ENCODE peak calls at places on chromosomes 11 and 22, in nine cellular contexts. L is NB4; M is naive thymus-derived CD8-positive, alpha-beta T cell; J is T-cell; N is stimulated activated CD4-positive, alpha-beta T cell treated with anti-CD3 and anti-CD28 coated beads, Interleukin-15, amount 100 ng/mL, for 48 hours; T is cardiac muscle cell; B is GM23338; O is EH; H is occipital lobe. R is an unnamed sample.

GRCh38 chr22:29253561-29254282 is 14.1 kb downstream of the RHBDD3 start:
- DNase-seq in L (no peak), M (no peak), J (no peak), N (no peak), T (no peak), B (peak; percentile 49), O (no peak), H (no peak), R (peak; percentile 10)

GRCh38 chr22:24513706-24514240 is 18.6 kb downstream of the UPB1 start:
- DNase-seq in L (no peak), M (no peak), J (no peak), N (no peak), T (no peak), B (no peak), O (no peak), H (no peak), R (no peak)

GRCh38 chr11:33480636-33481035 is 220.0 kb downstream of the C11orf91 start:
- DNase-seq in L (no peak), M (no peak), J (no peak), N (no peak), T (no peak), B (no peak), O (no peak), H (peak; percentile 40), R (no peak)

GRCh38 chr11:126231725-126232459 is 20.3 kb downstream of the FAM118B start:
- DNase-seq in L (no peak), M (no peak), J (no peak), N (no peak), T (no peak), B (no peak), O (peak; percentile 35), H (no peak), R (no peak)

GRCh38 chr11:36657610-36658225 is 59.7 kb upstream of the RAG2 start:
- DNase-seq in L (no peak), M (no peak), J (no peak), N (no peak), T (no peak), B (no peak), O (no peak), H (no peak), R (no peak)

GRCh38 chr22:46087816-46088277 is 62.5 kb upstream of the PPARA start:
- DNase-seq in L (no peak), M (no peak), J (no peak), N (no peak), T (no peak), B (no peak), O (peak; percentile 94), H (peak; percentile 93), R (peak; percentile 63)

GRCh38 chr11:82775736-82776346 is 42.2 kb upstream of the FAM181B start:
- DNase-seq in L (peak; percentile 63), M (no peak), J (no peak), N (peak; percentile 14), T (peak; percentile 49), B (peak; percentile 81), O (peak; percentile 67), H (no peak), R (peak; percentile 34)

GRCh38 chr11:118635237-118635591 is 27.8 kb downstream of the PHLDB1 start:
- DNase-seq in L (no peak), M (no peak), J (no peak), N (no peak), T (peak; percentile 39), B (no peak), O (no peak), H (no peak), R (no peak)

GRCh38 chr11:26709057-26709456 is 12.8 kb downstream of the SLC5A12 start:
- DNase-seq in L (no peak), M (no peak), J (no peak), N (no peak), T (peak; percentile 9), B (no peak), O (no peak), H (no peak), R (no peak)

GRCh38 chr11:89495951-89496350 is 4.8 kb upstream of the NOX4 start:
- DNase-seq in L (no peak), M (no peak), J (no peak), N (no peak), T (no peak), B (no peak), O (peak; percentile 94), H (no peak), R (no peak)

GRCh38 chr11:103433976-103434375 is 324.8 kb downstream of the DYNC2H1 start:
- DNase-seq in L (no peak), M (no peak), J (no peak), N (no peak), T (no peak), B (no peak), O (peak; percentile 53), H (no peak), R (no peak)

GRCh38 chr22:27107824-27108223 is 450.4 kb downstream of the MIAT start:
- DNase-seq in L (peak; percentile 30), M (no peak), J (no peak), N (no peak), T (no peak), B (no peak), O (peak; percentile 98), H (peak; percentile 45), R (no peak)

GRCh38 chr22:31892080-31892433 is 52.3 kb upstream of the YWHAH start:
- DNase-seq in L (no peak), M (no peak), J (no peak), N (no peak), T (no peak), B (no peak), O (no peak), H (no peak), R (no peak)